ENCODE peak calls at places on chromosomes 3 and 15, in nine cellular contexts. I, B, E, N, M, C, G, U and J are unnamed samples.

GRCh38 chr15:20346082-20346805 is 195.4 kb downstream of the GOLGA6L6 start:
- DNase-seq in I (peak; percentile 29), M (no peak), B (no peak), U (peak; percentile 36), G (no peak), N (no peak), C (no peak), E (no peak), J (no peak)

GRCh38 chr3:51388286-51389029 is 2.6 kb upstream of the RBM15B start:
- DNase-seq in B (no peak), G (peak; percentile 27), C (no peak), M (no peak), E (peak; percentile 75), N (peak; percentile 71), U (no peak), I (peak; percentile 32), J (no peak)

GRCh38 chr3:169509780-169510179 is 153.7 kb downstream of the MECOM start:
- DNase-seq in I (no peak), M (no peak), B (no peak), E (no peak), G (no peak), N (no peak), C (no peak), U (no peak), J (no peak)

GRCh38 chr3:79872483-79872882 is 104.7 kb upstream of the ROBO1 start:
- DNase-seq in E (no peak), I (no peak), C (no peak), M (no peak), G (peak; percentile 51), N (peak; percentile 37), U (no peak), B (peak; percentile 62), J (no peak)

GRCh38 chr15:61815356-61816083 is 244.7 kb downstream of the VPS13C start:
- DNase-seq in E (no peak), G (no peak), B (no peak), M (no peak), I (peak; percentile 24), C (no peak), U (no peak), N (no peak), J (no peak)

GRCh38 chr3:98518816-98519215 is 3.9 kb downstream of the CLDND1 start:
- DNase-seq in B (no peak), I (no peak), U (peak; percentile 45), G (no peak), M (no peak), E (no peak), C (no peak), N (no peak), J (no peak)

GRCh38 chr3:25156526-25157075 is 271.5 kb upstream of the RARB start:
- DNase-seq in G (peak; percentile 92), N (no peak), B (peak; percentile 44), I (no peak), M (no peak), U (no peak), C (no peak), E (peak; percentile 14), J (peak; percentile 3)

GRCh38 chr3:138114988-138115971 is at the start of gene DZIP1L:
- DNase-seq in N (no peak), B (no peak), E (peak; percentile 82), I (peak; percentile 57), C (peak; percentile 58), G (peak; percentile 87), M (peak; percentile 46), U (peak; percentile 54), J (peak; percentile 54)

GRCh38 chr3:153138267-153139210 is 23.5 kb upstream of the RAP2B start:
- DNase-seq in U (no peak), M (peak; percentile 19), C (no peak), B (peak; percentile 79), I (peak; percentile 81), G (peak; percentile 93), N (peak; percentile 100), E (peak; percentile 93), J (peak; percentile 84)

GRCh38 chr15:92829875-92830274 is 70.2 kb upstream of the CHD2 start:
- DNase-seq in M (no peak), C (no peak), B (no peak), G (no peak), E (no peak), N (no peak), I (no peak), U (no peak), J (no peak)

GRCh38 chr3:156433910-156434309 is 121.0 kb downstream of the SSR3 start:
- DNase-seq in C (no peak), M (no peak), I (no peak), E (no peak), N (no peak), B (no peak), U (no peak), G (peak; percentile 20), J (no peak)

GRCh38 chr3:15510493-15510892 is 11.0 kb downstream of the COLQ start:
- DNase-seq in C (no peak), M (no peak), N (no peak), E (no peak), U (no peak), I (no peak), G (no peak), B (no peak), J (no peak)

GRCh38 chr3:78343221-78343620 is 1303.3 kb downstream of the ROBO2 start:
- DNase-seq in B (no peak), M (no peak), C (no peak), N (no peak), I (no peak), U (no peak), G (no peak), E (no peak), J (no peak)

GRCh38 chr3:37620071-37620635 is 241.5 kb upstream of the CTDSPL start:
- DNase-seq in B (no peak), M (no peak), G (peak; percentile 2), I (no peak), N (no peak), U (no peak), C (no peak), E (no peak), J (no peak)

GRCh38 chr3:79002465-79003372 is 765.1 kb downstream of the ROBO1 start:
- DNase-seq in E (no peak), C (no peak), M (no peak), U (no peak), N (no peak), B (no peak), G (no peak), I (no peak), J (no peak)

GRCh38 chr3:104526901-104527401 is 839.8 kb upstream of the ALCAM start:
- DNase-seq in I (no peak), M (no peak), G (no peak), B (no peak), U (no peak), N (no peak), E (no peak), C (no peak), J (no peak)

GRCh38 chr3:152298393-152299242 is 29.9 kb downstream of the MBNL1 start:
- DNase-seq in G (peak; percentile 96), E (no peak), C (no peak), B (peak; percentile 63), M (no peak), I (peak; percentile 77), N (peak; percentile 61), U (no peak), J (peak; percentile 75)

GRCh38 chr3:197736010-197736490 is 654 bp downstream of the RUBCN start:
- DNase-seq in N (no peak), E (no peak), G (peak; percentile 46), C (no peak), I (no peak), U (peak; percentile 53), M (peak; percentile 49), B (no peak), J (peak; percentile 40)